ENCODE peak calls at places on chromosome 1, in four cellular contexts. Y is activated CD8-positive, alpha-beta memory T cell treated with anti-CD3 and anti-CD28 coated beads for 4 hours; H is Daoy; K is right cardiac atrium. V is an unnamed sample.

GRCh38 chr1:54249798-54250497 is 50.0 kb downstream of the MRPL37 start:
- DNase-seq in H (peak), Y (no peak), K (no peak), V (no peak)

GRCh38 chr1:58430355-58431335 is 115.9 kb downstream of the OMA1 start:
- DNase-seq in K (no peak), Y (no peak), H (peak), V (no peak)

GRCh38 chr1:188429385-188429784 is 1600.6 kb downstream of the PLA2G4A start:
- DNase-seq in Y (no peak), K (no peak), H (no peak), V (no peak)

GRCh38 chr1:239811211-239811902 is 280.3 kb upstream of the FMN2 start:
- DNase-seq in H (no peak), Y (no peak), K (no peak), V (no peak)

GRCh38 chr1:205985330-205986005 is 17.7 kb downstream of the RAB7B start:
- DNase-seq in Y (no peak), K (no peak), H (no peak), V (no peak)

GRCh38 chr1:22696610-22697009 is 14.0 kb upstream of the EPHB2 start:
- DNase-seq in Y (no peak), H (no peak), K (no peak), V (no peak)

GRCh38 chr1:44543064-44543815 is 131.0 kb downstream of the TMEM53 start:
- DNase-seq in H (no peak), Y (no peak), K (no peak), V (peak)

GRCh38 chr1:176043537-176043936 is 163.5 kb downstream of the COP1 start:
- DNase-seq in K (no peak), Y (no peak), H (no peak), V (no peak)

GRCh38 chr1:45685308-45686080 is 839 bp downstream of the GPBP1L1 start:
- DNase-seq in H (no peak), Y (no peak), K (no peak), V (no peak)

GRCh38 chr1:25967308-25967707 is 30.6 kb downstream of the PAFAH2 start:
- DNase-seq in Y (no peak), H (no peak), K (no peak), V (no peak)

GRCh38 chr1:196114193-196114592 is 494.0 kb downstream of the KCNT2 start:
- DNase-seq in Y (no peak), K (no peak), H (no peak), V (no peak)

GRCh38 chr1:159970932-159971342 is 16.9 kb upstream of the SLAMF9 start:
- DNase-seq in H (no peak), Y (no peak), K (no peak), V (no peak)

GRCh38 chr1:226185153-226186036 is 1.1 kb downstream of the ACBD3 start:
- DNase-seq in H (no peak), K (no peak), Y (no peak), V (no peak)

GRCh38 chr1:116356673-116357072 is 16.4 kb upstream of the ATP1A1 start:
- DNase-seq in K (no peak), Y (no peak), H (peak), V (no peak)

GRCh38 chr1:162030741-162031280 is 7.1 kb upstream of the OLFML2B start:
- DNase-seq in H (no peak), K (no peak), Y (no peak), V (no peak)

GRCh38 chr1:20691872-20692271 is 25.9 kb downstream of the KIF17 start:
- DNase-seq in Y (no peak), K (no peak), H (no peak), V (no peak)

GRCh38 chr1:158035976-158036583 is 42.6 kb downstream of the KIRREL1 start:
- DNase-seq in Y (no peak), K (peak), H (peak), V (no peak)

GRCh38 chr1:31984419-31985347 is 29.0 kb upstream of the KHDRBS1 start:
- DNase-seq in Y (no peak), H (peak), K (no peak), V (no peak)

GRCh38 chr1:183932412-183932811 is 105.1 kb downstream of the COLGALT2 start:
- DNase-seq in Y (no peak), K (peak), H (peak), V (no peak)

GRCh38 chr1:236141447-236142357 is 637 bp upstream of the GPR137B start:
- DNase-seq in Y (no peak), K (peak), H (peak), V (peak)

GRCh38 chr1:226870323-226871046 is at the start of gene PSEN2:
- DNase-seq in K (peak), H (peak), Y (no peak), V (peak)

GRCh38 chr1:157893681-157894080 is 52.1 kb upstream of the CD5L start:
- DNase-seq in H (peak), K (no peak), Y (no peak), V (no peak)

GRCh38 chr1:207910678-207911354 is at the start of gene CD34:
- DNase-seq in K (peak), Y (no peak), H (peak), V (no peak)

GRCh38 chr1:223109581-223110026 is 33.4 kb downstream of the TLR5 start:
- DNase-seq in H (no peak), Y (no peak), K (no peak), V (no peak)

GRCh38 chr1:162023547-162024501 is at the start of gene OLFML2B:
- DNase-seq in H (peak), Y (no peak), K (peak), V (peak)

GRCh38 chr1:177170756-177171535 is at the start of gene BRINP2:
- DNase-seq in H (peak), K (peak), Y (no peak), V (peak)

GRCh38 chr1:53559854-53560571 is 100.8 kb downstream of the DMRTB1 start:
- DNase-seq in K (no peak), H (no peak), Y (no peak), V (no peak)

GRCh38 chr1:100585774-100586173 is 47.8 kb downstream of the GPR88 start:
- DNase-seq in H (peak), Y (no peak), K (no peak), V (no peak)

GRCh38 chr1:3439346-3439745 is 15.1 kb upstream of the ARHGEF16 start:
- DNase-seq in K (peak), H (no peak), Y (no peak), V (no peak)